ENCODE peak calls at places on chromosomes 11 and 22, in six cellular contexts. G is colonic mucosa; L is RWPE1; E is adrenal gland; O is CD4-positive, CD25-positive, alpha-beta regulatory T cell; T is neural progenitor cell. C is an unnamed sample.

GRCh38 chr11:35334385-35335090 is 84.8 kb downstream of the SLC1A2 start:
- DNase-seq in G (no peak), L (no peak), E (no peak), O (no peak), T (no peak), C (peak)

GRCh38 chr11:33256808-33257159 is 397 bp upstream of the HIPK3 start:
- DNase-seq in G (no peak), L (no peak), E (no peak), O (no peak), T (no peak), C (no peak)

GRCh38 chr11:33615751-33616150 is 84.9 kb downstream of the C11orf91 start:
- DNase-seq in G (no peak), L (no peak), E (no peak), O (no peak), T (no peak), C (no peak)

GRCh38 chr22:41022470-41023298 is 69.7 kb upstream of the EP300 start:
- DNase-seq in G (peak), L (peak), E (peak), O (peak), T (peak), C (no peak)

GRCh38 chr11:123430736-123431356 is 777 bp downstream of the GRAMD1B start:
- DNase-seq in G (peak), L (peak), E (peak), O (peak), T (peak), C (no peak)

GRCh38 chr22:19767427-19768380 is 7.1 kb downstream of the TBX1 start:
- DNase-seq in G (no peak), L (no peak), E (no peak), O (no peak), T (no peak), C (no peak)

GRCh38 chr22:42296381-42296853 is 26.0 kb upstream of the TCF20 start:
- DNase-seq in G (no peak), L (no peak), E (peak), O (no peak), T (no peak), C (no peak)

GRCh38 chr11:68099474-68100405 is 21.4 kb downstream of the CHKA start:
- DNase-seq in G (peak), L (no peak), E (peak), O (no peak), T (no peak), C (no peak)

GRCh38 chr22:20624161-20624616 is 116.8 kb downstream of the MED15 start:
- DNase-seq in G (no peak), L (no peak), E (no peak), O (no peak), T (no peak), C (no peak)

GRCh38 chr11:2685566-2686359 is 14.0 kb downstream of the KCNQ1OT1 start:
- DNase-seq in G (no peak), L (no peak), E (no peak), O (no peak), T (no peak), C (no peak)

DNA sequence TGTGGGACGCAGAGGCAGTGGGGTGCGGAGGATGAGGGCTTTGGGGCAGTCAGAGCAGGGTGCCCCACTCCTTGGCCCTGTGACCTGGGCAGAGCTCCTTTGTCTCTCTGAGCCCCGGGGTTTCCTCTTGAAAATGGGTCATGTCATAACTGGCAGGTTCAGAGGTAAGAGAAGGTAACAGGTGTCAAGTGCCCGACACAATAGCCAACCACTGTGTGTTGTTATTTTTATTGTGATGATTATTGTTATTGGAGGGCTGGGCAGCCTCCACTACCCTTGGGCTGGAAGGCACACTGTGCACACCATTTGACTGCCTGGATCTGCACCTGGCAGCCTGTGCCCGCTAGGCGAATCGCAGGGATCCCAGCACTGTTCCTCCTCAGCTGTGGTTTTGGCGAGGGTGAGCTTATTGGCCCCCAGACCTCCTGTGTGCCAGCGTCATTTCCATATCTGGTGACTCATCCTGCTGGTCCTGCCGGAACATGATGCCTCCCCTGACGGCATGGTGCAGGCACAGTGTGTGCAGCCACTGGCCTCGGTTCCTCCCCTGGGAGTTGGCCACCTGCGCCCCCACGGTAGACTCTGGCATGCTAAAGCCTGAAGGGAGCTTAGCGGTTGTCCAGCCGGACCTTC is 15.4 kb upstream of the SOX10 start:
- DNase-seq in G (no peak), L (peak), E (no peak), O (no peak), T (no peak), C (peak)
- H3K27ac ChIP-seq in G (no peak), L (peak), E (no peak), O (no peak), T (no peak), C (peak)

GRCh38 chr11:134157451-134157850 is 66.3 kb downstream of the NCAPD3 start:
- DNase-seq in G (no peak), L (no peak), E (no peak), O (no peak), T (no peak), C (no peak)

GRCh38 chr11:134155456-134155855 is 68.3 kb downstream of the NCAPD3 start:
- DNase-seq in G (no peak), L (no peak), E (no peak), O (no peak), T (no peak), C (no peak)

GRCh38 chr11:134159652-134160051 is 64.1 kb downstream of the NCAPD3 start:
- DNase-seq in G (no peak), L (no peak), E (no peak), O (no peak), T (no peak), C (no peak)

GRCh38 chr11:134155946-134156865 is 67.6 kb downstream of the NCAPD3 start:
- DNase-seq in G (no peak), L (no peak), E (no peak), O (no peak), T (no peak), C (no peak)

GRCh38 chr11:134158023-134158422 is 65.7 kb downstream of the NCAPD3 start:
- DNase-seq in G (no peak), L (no peak), E (no peak), O (no peak), T (no peak), C (no peak)
- H3K27ac ChIP-seq in G (no peak), L (no peak), E (no peak), O (no peak), T (no peak), C (no peak)

GRCh38 chr11:67085617-67086016 is 29.0 kb downstream of the RHOD start:
- DNase-seq in G (no peak), L (no peak), E (no peak), O (no peak), T (no peak), C (no peak)
- H3K27ac ChIP-seq in G (no peak), L (peak), E (no peak), O (no peak), T (no peak), C (no peak)

DNA sequence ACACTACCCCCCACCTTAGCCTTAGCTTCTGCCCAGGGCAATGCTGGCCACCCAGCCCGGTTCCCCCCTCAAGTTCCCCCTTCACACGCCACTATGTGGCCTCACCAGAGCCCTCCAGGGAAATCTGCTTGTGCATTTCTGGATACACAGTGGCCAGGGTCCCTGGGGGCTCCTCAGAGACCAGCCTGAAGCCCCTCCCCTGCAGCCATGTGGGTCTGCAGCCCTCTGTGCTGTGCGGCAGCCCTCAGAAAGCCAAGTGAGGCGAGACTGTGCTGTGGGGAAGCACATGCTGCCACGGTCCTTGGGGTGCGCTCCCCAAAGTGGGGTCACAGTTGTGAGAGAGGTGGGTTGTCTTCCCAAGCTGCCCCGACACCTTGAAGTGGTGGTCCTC is 2.1 kb upstream of the PLXNB2 start:
- DNase-seq in G (no peak), L (no peak), E (peak), O (no peak), T (no peak), C (no peak)
- H3K27ac ChIP-seq in G (no peak), L (peak), E (peak), O (no peak), T (no peak), C (no peak)

GRCh38 chr22:37660709-37661045 is 2.2 kb downstream of the PDXP start:
- DNase-seq in G (no peak), L (no peak), E (no peak), O (no peak), T (no peak), C (no peak)
- H3K27ac ChIP-seq in G (peak), L (peak), E (peak), O (no peak), T (no peak), C (no peak)

GRCh38 chr11:112928136-112928535 is 33.1 kb upstream of the NCAM1 start:
- DNase-seq in G (no peak), L (no peak), E (no peak), O (no peak), T (no peak), C (no peak)
- H3K27ac ChIP-seq in G (no peak), L (no peak), E (no peak), O (no peak), T (no peak), C (no peak)

DNA sequence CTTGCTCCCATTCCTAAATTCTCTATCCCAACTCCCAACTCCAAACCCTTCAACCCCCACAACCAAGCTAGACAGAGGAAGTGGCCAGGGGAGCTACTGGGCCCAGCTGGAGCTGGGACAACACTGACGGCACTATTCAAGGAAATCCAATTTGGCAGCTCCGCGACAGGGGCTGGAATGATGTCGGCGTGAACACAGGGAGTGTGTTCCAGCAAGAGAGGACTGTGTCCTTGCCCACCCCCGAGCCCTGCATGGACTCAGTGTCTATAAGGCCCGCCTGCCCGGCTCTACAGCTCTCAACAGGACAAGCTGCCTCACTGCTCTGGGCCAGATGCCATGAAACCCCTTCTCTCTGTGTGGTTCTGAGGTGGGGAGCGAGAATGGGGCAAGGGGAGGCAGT is 11.3 kb downstream of the PCSK7 start:
- DNase-seq in G (no peak), L (no peak), E (no peak), O (no peak), T (no peak), C (no peak)
- H3K27ac ChIP-seq in G (peak), L (peak), E (peak), O (no peak), T (no peak), C (no peak)

GRCh38 chr11:110340427-110340826 is 44.0 kb upstream of the RDX start:
- DNase-seq in G (no peak), L (no peak), E (no peak), O (no peak), T (no peak), C (no peak)
- H3K27ac ChIP-seq in G (no peak), L (no peak), E (peak), O (no peak), T (no peak), C (no peak)

DNA sequence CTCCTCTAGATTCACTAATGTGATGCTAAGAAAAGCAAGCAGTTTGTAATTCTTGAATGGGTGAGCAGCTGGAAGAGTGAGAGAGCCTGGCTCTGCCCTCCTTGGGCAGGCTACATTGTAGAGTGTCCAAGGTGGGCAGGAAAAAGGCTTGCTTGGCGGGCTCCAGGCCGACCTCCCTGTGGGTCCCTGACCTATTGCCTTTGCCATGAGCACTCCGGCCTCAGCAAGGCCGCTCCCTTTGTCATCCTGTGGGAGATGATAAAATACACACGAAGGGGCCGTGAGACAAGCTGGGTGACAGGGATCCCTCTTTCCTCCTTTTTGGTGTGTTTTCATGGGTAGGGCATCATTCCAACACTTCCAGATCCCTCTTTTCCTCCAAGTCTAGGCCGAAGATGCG is 41.8 kb downstream of the TIMP3 start:
- DNase-seq in G (no peak), L (no peak), E (no peak), O (no peak), T (no peak), C (no peak)
- H3K27ac ChIP-seq in G (no peak), L (no peak), E (peak), O (no peak), T (no peak), C (no peak)

DNA sequence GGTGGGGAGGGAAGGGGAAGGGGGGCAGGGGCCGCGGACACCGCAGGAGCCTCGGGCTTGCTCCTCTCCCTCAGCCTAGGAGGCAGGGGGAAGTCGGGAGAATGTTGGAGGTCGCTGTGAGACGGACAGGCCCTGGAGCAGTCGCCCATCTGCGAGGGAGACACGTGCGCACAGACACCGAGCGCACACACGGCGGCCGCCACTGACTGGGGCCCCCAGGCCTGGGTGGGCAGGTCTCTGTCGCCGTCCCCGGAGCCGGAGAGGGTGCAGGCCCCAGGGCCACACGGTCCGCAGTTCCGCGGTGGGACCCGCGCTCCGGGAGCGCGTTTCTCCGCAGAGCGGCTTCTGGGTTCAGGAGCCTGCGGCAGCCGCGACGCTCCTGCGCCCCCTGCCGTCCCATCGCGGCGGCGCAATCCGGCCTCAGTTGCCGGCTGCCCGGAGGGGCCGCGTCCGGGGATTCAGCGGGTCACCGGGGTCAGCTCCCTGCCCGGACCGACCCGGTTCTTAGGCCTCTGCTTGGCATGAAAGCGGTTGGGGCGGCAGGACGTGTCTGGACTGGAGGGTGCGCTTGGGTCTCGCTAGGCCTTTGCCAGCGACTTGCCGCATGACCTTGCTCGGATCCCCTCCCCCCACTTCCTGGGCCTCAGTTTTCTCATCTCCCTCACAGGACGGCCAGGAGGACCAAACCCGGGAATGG is 31.3 kb downstream of the PDE2A start:
- DNase-seq in G (peak), L (peak), E (peak), O (peak), T (peak), C (no peak)
- H3K27ac ChIP-seq in G (no peak), L (peak), E (peak), O (no peak), T (no peak), C (peak)